ENCODE peak calls at places on chromosomes 6 and 20, in seven cellular contexts. S is AG09309; W is activated T-helper 9 cell treated with anti-CD3 and anti-CD28 coated beads, Interleukin-2, amount 50 U/mL, for 16 hours; J is foreskin melanocyte; N is choroid plexus epithelial cell; V is HEK293T; P is EH. G is an unnamed sample.
A peak's percentile ranks its signal among the peaks of the same experiment; 100 is the strongest.

GRCh38 chr6:44229376-44230033 is 6.1 kb downstream of the SLC29A1 start:
- DNase-seq in W (no peak), P (no peak), N (no peak), V (no peak), J (no peak), S (no peak), G (no peak)

GRCh38 chr6:85516168-85516567 is 66.3 kb downstream of the NT5E start:
- DNase-seq in W (no peak), N (peak; percentile 40), P (peak; percentile 33), J (no peak), V (no peak), S (peak; percentile 2), G (no peak)

GRCh38 chr6:169937389-169938261 is 186.2 kb downstream of the ERMARD start:
- DNase-seq in P (no peak), S (no peak), V (no peak), N (no peak), J (no peak), W (no peak), G (peak; percentile 81)

GRCh38 chr6:33620584-33621395 is at the start of gene ITPR3:
- DNase-seq in J (no peak), V (peak; percentile 54), W (peak; percentile 63), S (peak; percentile 16), P (peak; percentile 62), N (peak; percentile 69), G (no peak)

GRCh38 chr6:121549741-121550140 is 114.3 kb downstream of the GJA1 start:
- DNase-seq in S (peak; percentile 76), N (peak; percentile 84), W (no peak), P (peak; percentile 94), V (no peak), J (no peak), G (no peak)

GRCh38 chr6:13338038-13338437 is 9.7 kb upstream of the TBC1D7 start:
- DNase-seq in V (no peak), N (no peak), J (no peak), P (no peak), W (no peak), S (no peak), G (no peak)

GRCh38 chr20:10309326-10309725 is 90.7 kb downstream of the SNAP25 start:
- DNase-seq in J (peak; percentile 15), W (no peak), P (peak; percentile 94), N (peak; percentile 93), V (no peak), S (peak; percentile 81), G (no peak)

GRCh38 chr6:74166849-74167248 is 470.8 kb downstream of the CD109 start:
- DNase-seq in P (no peak), N (peak; percentile 7), V (no peak), W (no peak), S (no peak), J (no peak), G (no peak)

GRCh38 chr20:23541330-23541729 is 27.0 kb downstream of the CST9L start:
- DNase-seq in S (no peak), V (no peak), W (no peak), N (no peak), J (no peak), P (no peak), G (no peak)